ENCODE peak calls at places on chromosome 9, in six cellular contexts. F is astrocyte, W is H9, G is SJCRH30, X is psoas muscle, E is MM.1S. R is an unnamed sample. For H3K4me1 and H3K9me3, the result is how much of the 10 kb centered on the place peaks cover.

GRCh38 chr9:88400021-88400420 is 11.8 kb downstream of the SPIN1 start:
- DNase-seq in G (no peak), F (peak), X (no peak), E (no peak), W (no peak), R (no peak)

GRCh38 chr9:105690742-105691141 is 3.6 kb upstream of the TMEM38B start:
- DNase-seq in E (no peak), W (no peak), G (no peak), X (no peak), F (no peak), R (no peak)

GRCh38 chr9:114034663-114035062 is 43.4 kb downstream of the AMBP start:
- DNase-seq in W (no peak), G (no peak), F (no peak), E (no peak), X (no peak), R (no peak)

GRCh38 chr9:100445903-100446549 is 19.1 kb downstream of the MSANTD3 start:
- DNase-seq in G (no peak), X (no peak), E (no peak), F (no peak), W (no peak), R (no peak)

GRCh38 chr9:129813661-129814060 is 10.3 kb downstream of the TOR1A start:
- DNase-seq in X (no peak), F (no peak), W (no peak), E (no peak), G (no peak), R (no peak)

GRCh38 chr9:35858428-35858827 is 11.8 kb downstream of the OR13J1 start:
- DNase-seq in X (no peak), E (no peak), F (no peak), W (no peak), G (no peak), R (no peak)

GRCh38 chr9:74499111-74499601 is 2.0 kb downstream of the RORB start:
- DNase-seq in X (no peak), F (peak), E (no peak), G (no peak), W (peak), R (no peak)

GRCh38 chr9:119322137-119322695 is 47.0 kb downstream of the BRINP1 start:
- DNase-seq in W (no peak), E (no peak), G (peak), F (peak), X (peak), R (no peak)

GRCh38 chr9:108476574-108476973 is 379.2 kb downstream of the ACTL7B start:
- DNase-seq in F (peak), W (no peak), E (no peak), X (no peak), G (no peak), R (no peak)

GRCh38 chr9:114822708-114823107 is 16.9 kb upstream of the TNFSF15 start:
- DNase-seq in X (no peak), F (no peak), G (no peak), W (no peak), E (peak), R (no peak)

GRCh38 chr9:77015291-77016048 is 4.0 kb upstream of the FOXB2 start:
- DNase-seq in E (no peak), X (no peak), W (peak), F (no peak), G (peak), R (no peak)

GRCh38 chr9:87455407-87455806 is 42.3 kb upstream of the DAPK1 start:
- DNase-seq in F (no peak), X (no peak), W (no peak), G (no peak), E (no peak), R (no peak)

GRCh38 chr9:87556821-87557220 is 59.2 kb downstream of the DAPK1 start:
- DNase-seq in X (no peak), E (no peak), F (no peak), G (no peak), W (no peak), R (no peak)

GRCh38 chr9:36845844-36846243 is 188.2 kb downstream of the PAX5 start:
- DNase-seq in F (no peak), G (no peak), X (no peak), W (no peak), E (no peak), R (no peak)

GRCh38 chr9:115240676-115241075 is 122.7 kb upstream of the TNC start:
- DNase-seq in F (peak), E (no peak), G (no peak), X (no peak), W (no peak), R (no peak)

GRCh38 chr9:134365791-134366222 is 39.6 kb downstream of the RXRA start:
- DNase-seq in W (peak), X (peak), G (peak), F (no peak), E (no peak), R (no peak)

GRCh38 chr9:91200692-91201336 is 160.9 kb downstream of the AUH start:
- DNase-seq in F (no peak), G (no peak), X (no peak), E (no peak), W (no peak), R (no peak)

GRCh38 chr9:116479145-116479544 is 208.0 kb upstream of the TRIM32 start:
- DNase-seq in G (no peak), X (no peak), W (no peak), F (no peak), E (no peak), R (no peak)

GRCh38 chr9:39588056-39588814 is 232.8 kb downstream of the SPATA31A1 start:
- DNase-seq in E (no peak), W (no peak), F (no peak), G (no peak), X (no peak), R (no peak)

GRCh38 chr9:100473271-100474081 is 527 bp downstream of the TMEFF1 start:
- DNase-seq in W (peak), X (peak), G (peak), F (peak), E (peak), R (no peak)

GRCh38 chr9:68705636-68706578 is 867 bp downstream of the PIP5K1B start:
- DNase-seq in G (peak), W (peak), F (no peak), E (no peak), X (peak), R (no peak)

GRCh38 chr9:136860529-136860928 is 5.6 kb downstream of the EDF1 start:
- DNase-seq in G (no peak), E (no peak), X (no peak), W (no peak), F (no peak), R (no peak)

GRCh38 chr9:136860933-136861873 is 4.9 kb downstream of the EDF1 start:
- DNase-seq in X (no peak), F (no peak), G (no peak), W (no peak), E (no peak), R (no peak)

GRCh38 chr9:136858452-136858843 is 6.3 kb downstream of the MAMDC4 start:
- DNase-seq in F (no peak), G (no peak), W (no peak), E (no peak), X (peak), R (no peak)

GRCh38 chr9:136858844-136859757 is 7.0 kb downstream of the MAMDC4 start:
- DNase-seq in X (peak), F (no peak), W (no peak), G (no peak), E (no peak), R (no peak)

DNA sequence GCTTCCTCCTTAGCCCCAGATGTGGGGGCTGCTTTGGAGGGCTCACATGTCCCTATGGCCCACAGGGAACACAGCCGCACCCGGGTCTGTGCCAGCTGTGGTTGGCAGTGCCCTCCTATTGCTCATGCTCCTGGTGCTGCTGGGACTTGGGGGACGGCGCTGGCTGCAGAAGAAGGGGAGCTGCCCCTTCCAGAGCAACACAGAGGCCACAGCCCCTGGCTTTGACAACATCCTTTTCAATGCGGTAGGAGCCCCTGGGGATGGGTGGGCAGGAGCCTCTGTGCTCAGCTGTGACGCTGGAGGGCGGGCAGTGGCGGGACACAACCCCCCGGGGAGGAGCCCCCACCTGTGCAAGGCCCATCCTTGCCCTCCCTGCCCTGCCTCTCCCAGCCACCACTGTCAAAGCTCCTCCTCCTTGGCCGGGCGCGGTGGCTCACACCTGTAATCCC is 6.3 kb downstream of the EDF1 start:
- DNase-seq in W (no peak), E (no peak), X (no peak), G (no peak), F (no peak), R (no peak)
- H3K4me1 ChIP-seq in W (under half), E (under half), X (under half), G (under half), F (under half), R (under half)

DNA sequence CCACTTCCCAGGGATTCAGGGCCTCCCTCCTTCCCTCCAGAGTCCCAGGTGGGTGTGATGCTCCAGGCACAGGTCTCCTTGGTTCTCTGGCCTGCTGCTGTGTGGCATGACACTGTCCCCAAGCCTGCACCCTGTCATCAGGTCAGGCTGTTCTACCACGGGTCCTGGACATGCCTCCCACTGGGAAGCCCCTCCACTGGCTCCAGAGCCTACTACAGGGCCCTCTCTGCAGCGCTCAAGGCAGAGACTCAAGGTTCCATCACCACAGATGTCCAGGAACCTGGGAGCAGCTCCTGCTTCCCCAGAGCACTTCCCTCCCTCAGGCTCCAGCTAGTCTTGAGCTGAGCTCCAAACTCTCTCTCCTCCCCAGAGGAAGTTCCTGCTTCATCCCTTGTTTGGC is 237.3 kb downstream of the PBX3 start:
- DNase-seq in F (no peak), G (no peak), X (no peak), W (no peak), E (no peak), R (no peak)
- H3K9me3 ChIP-seq in F (under half), G (under half), X (under half), W (under half), E (under half), R (under half)

DNA sequence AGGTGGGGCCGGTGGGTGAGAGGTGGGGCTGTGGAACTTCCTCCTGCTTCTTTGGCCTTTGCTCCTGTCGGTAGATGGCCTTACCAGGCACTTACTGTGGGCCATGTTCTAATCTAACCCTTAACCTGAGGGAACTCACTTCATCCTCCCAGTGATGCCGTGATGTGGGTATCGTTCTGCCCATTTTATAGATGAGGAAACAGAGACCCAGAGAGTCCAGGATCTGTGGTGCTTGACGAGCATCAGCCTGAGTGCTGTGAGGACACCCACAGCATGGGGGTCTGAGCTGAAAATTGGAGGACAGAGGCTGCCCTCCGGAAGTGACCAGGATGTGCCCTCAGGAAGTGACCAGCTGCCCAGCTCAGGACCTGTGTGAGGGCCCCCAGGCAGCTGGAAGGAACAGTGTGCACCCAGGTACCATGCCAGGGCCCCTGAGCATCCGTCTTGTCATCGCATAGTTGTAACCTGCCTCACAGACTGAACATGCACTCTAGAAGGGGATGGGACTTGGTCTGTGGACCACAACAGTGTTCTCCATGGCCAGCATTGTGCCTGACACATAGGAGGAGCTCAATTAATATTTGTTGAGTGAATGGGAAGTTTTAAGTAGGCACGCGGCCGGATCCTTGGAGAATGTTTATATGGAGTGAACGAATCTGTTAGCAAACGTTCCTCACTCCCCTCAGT is 8.5 kb downstream of the NEK6 start:
- DNase-seq in G (no peak), E (no peak), X (no peak), F (peak), W (no peak), R (no peak)
- H3K27ac ChIP-seq in G (peak), E (no peak), X (no peak), F (peak), W (no peak), R (no peak)

GRCh38 chr9:89497181-89497963 is 541 bp downstream of the SEMA4D start:
- DNase-seq in F (no peak), X (peak), G (no peak), E (peak), W (no peak), R (no peak)
- H3K4me1 ChIP-seq in F (under half), X (under half), G (under half), E (under half), W (under half), R (under half)

DNA sequence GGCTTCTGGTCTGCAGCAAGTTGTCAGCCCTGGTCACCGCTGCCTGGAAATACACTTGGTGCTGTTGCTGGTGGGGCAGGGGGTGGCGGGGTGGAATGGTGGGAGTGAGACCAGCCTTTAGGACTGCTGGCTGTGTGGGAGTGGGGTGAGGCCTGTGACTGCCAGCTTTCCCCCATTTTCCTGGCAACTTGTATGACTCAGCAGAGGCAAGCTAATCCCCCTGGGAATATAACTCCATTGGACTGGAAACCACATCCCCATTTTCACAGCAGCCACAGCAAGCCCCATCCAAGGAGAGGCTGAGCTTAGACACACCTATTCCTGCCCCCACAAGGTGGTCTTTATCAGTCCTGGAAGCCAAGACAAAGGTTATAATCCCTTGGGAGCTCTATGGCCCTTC is 533.7 kb upstream of the CYLC2 start:
- DNase-seq in X (no peak), W (no peak), G (peak), E (no peak), F (no peak), R (no peak)
- H3K9me3 ChIP-seq in X (under half), W (under half), G (under half), E (under half), F (under half), R (under half)

GRCh38 chr9:86368871-86369521 is 14.8 kb upstream of the TUT7 start:
- DNase-seq in X (no peak), E (no peak), W (no peak), F (peak), G (peak), R (no peak)
- H3K27ac ChIP-seq in X (no peak), E (no peak), W (no peak), F (peak), G (no peak), R (no peak)

DNA sequence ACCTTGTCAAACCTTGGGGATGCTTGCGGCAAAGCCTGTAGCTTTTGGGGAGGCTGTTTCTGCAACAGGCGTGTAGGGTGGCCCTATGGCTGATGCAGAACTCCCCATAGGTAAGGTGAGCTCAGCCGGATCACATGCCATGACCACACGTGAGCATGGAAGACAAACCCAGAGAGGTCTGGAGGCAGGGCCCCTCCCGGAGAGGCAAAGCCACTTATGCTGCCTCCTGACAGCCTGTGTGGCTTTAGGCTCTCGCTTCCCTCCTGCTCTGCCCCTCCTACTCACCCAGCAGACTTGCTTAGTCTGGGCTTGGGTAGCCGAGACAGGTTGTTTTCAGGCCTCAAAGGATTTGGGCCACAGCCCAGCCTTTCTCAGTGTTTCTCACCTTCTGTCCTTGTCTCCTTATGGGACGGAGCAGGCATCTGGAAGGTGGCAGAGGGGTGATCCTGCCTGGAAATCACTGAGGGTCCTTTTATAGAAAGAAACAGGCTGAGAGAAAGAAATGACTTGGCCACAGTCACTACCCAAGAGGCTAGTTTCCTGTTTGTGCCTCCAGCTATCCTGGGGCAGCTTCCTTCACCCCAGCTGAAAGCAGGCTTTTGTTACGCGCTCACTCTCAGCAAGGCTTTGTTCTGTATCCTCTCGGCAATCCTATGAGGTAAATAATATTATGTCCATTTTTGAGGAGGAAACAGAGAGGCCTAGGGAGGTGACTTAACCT is 89.9 kb downstream of the DAB2IP start:
- DNase-seq in F (no peak), X (no peak), G (no peak), E (no peak), W (no peak), R (no peak)
- H3K4me1 ChIP-seq in F (under half), X (half or more), G (under half), E (under half), W (under half), R (under half)

GRCh38 chr9:79604149-79604548 is 32.4 kb downstream of the TLE4 start:
- DNase-seq in F (peak), W (no peak), X (no peak), E (no peak), G (no peak), R (no peak)
- H3K9me3 ChIP-seq in F (under half), W (under half), X (under half), E (under half), G (under half), R (under half)

R was measured in iPS DF 6.9.